ENCODE peak calls at places on chromosome 11, in four cellular contexts. O is uterus; Q is CD8-positive, alpha-beta T cell; X is PC-3. J is an unnamed sample. For H3K4me1, the result is how much of the 10 kb centered on the place peaks cover.

GRCh38 chr11:68950268-68950667 is 30.5 kb downstream of the MRGPRD start:
- DNase-seq in X (peak), O (no peak), Q (no peak), J (no peak)

GRCh38 chr11:70738661-70739060 is 340.3 kb downstream of the CTTN start:
- DNase-seq in X (no peak), O (no peak), Q (no peak), J (no peak)

GRCh38 chr11:48103621-48104561 is 112.7 kb upstream of the OR4B1 start:
- DNase-seq in X (peak), O (no peak), Q (no peak), J (no peak)

GRCh38 chr11:114847599-114847998 is 169.3 kb downstream of the NXPE2 start:
- DNase-seq in O (no peak), X (no peak), Q (no peak), J (no peak)

GRCh38 chr11:2374456-2375201 is 2.5 kb upstream of the CD81 start:
- DNase-seq in Q (no peak), X (no peak), O (no peak), J (no peak)

GRCh38 chr11:86181379-86181778 is 63.2 kb upstream of the EED start:
- DNase-seq in Q (no peak), X (no peak), O (no peak), J (no peak)

GRCh38 chr11:7016011-7016410 is 4.1 kb downstream of the ZNF214 start:
- DNase-seq in Q (no peak), X (no peak), O (no peak), J (no peak)

GRCh38 chr11:91173701-91174100 is 950.9 kb upstream of the CHORDC1 start:
- DNase-seq in X (peak), O (no peak), Q (no peak), J (no peak)

GRCh38 chr11:3939651-3940190 is 84.3 kb downstream of the STIM1 start:
- DNase-seq in X (no peak), Q (no peak), O (no peak), J (no peak)

GRCh38 chr11:2525166-2525861 is 80.5 kb downstream of the KCNQ1 start:
- DNase-seq in X (no peak), Q (no peak), O (peak), J (no peak)

GRCh38 chr11:4830909-4831308 is 9.8 kb downstream of the OR51F2 start:
- DNase-seq in Q (no peak), O (no peak), X (no peak), J (no peak)

GRCh38 chr11:19268901-19269300 is 28.2 kb upstream of the E2F8 start:
- DNase-seq in Q (no peak), X (peak), O (no peak), J (no peak)

GRCh38 chr11:83172551-83172950 is 15.6 kb downstream of the PCF11 start:
- DNase-seq in X (no peak), Q (no peak), O (no peak), J (no peak)

GRCh38 chr11:5887172-5887571 is 5.8 kb upstream of the OR52E5 start:
- DNase-seq in O (no peak), X (no peak), Q (no peak), J (no peak)

GRCh38 chr11:27868226-27868625 is 168.0 kb upstream of the BDNF start:
- DNase-seq in O (no peak), Q (no peak), X (no peak), J (no peak)

GRCh38 chr11:221998-222789 is 13.9 kb downstream of the SIRT3 start:
- DNase-seq in Q (no peak), X (no peak), O (no peak), J (no peak)

GRCh38 chr11:1200611-1201191 is 22.2 kb upstream of the MUC5B start:
- DNase-seq in O (no peak), X (peak), Q (no peak), J (no peak)

DNA sequence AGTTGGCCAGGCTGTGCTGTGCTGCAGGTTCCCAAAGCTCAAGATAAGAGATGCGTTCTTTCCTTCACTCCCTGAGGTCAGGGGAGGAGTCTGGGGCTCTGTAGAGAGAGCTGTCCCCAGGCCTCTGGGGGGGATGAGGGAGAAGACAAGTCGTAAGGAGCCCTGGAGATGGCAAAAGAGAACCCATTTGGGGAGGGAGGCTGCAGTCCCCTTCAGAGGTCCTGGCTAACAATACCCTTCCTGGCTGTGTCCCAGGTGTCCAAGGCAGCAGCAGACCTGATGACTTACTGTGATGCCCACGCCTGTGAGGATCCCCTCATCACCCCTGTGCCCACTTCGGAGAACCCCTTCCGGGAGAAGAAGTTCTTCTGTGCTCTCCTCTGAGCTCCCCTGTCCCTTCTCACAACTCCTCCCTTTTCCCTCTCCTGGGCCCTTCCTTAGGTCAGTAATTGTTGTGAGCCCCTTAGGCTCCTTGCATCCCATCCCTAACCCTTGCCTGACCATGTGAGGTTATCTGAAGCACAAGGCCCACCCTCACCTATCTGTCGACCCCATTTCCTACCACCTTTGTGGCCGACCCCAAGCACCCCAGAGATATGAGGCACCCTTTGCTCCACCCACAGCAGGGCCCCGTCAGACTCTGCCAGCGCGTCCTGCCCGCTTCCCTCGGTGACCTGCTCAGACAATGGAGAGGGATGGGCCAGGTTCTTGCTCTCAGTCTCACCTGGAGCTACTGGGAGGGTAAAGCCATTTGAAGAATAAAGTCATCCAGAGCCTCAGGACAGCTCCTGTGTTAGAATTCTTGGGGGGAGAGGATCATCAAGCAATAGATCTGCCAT is 1.2 kb downstream of the GNG3 start:
- DNase-seq in Q (peak), X (no peak), O (peak), J (peak)
- H3K4me1 ChIP-seq in Q (under half), X (under half), O (under half), J (under half)

GRCh38 chr11:130675456-130675855 is 227.0 kb downstream of the ADAMTS15 start:
- DNase-seq in Q (no peak), X (no peak), O (peak), J (no peak)

GRCh38 chr11:130673698-130674097 is 225.3 kb downstream of the ADAMTS15 start:
- DNase-seq in Q (no peak), O (no peak), X (no peak), J (no peak)

GRCh38 chr11:130671801-130672700 is 223.6 kb downstream of the ADAMTS15 start:
- DNase-seq in Q (no peak), X (peak), O (peak), J (no peak)

GRCh38 chr11:130674686-130675085 is 226.2 kb downstream of the ADAMTS15 start:
- DNase-seq in Q (no peak), X (no peak), O (no peak), J (no peak)

GRCh38 chr11:130672911-130673310 is 224.5 kb downstream of the ADAMTS15 start:
- DNase-seq in O (no peak), X (peak), Q (no peak), J (no peak)
- H3K27ac ChIP-seq in O (peak), X (no peak), Q (no peak), J (no peak)

DNA sequence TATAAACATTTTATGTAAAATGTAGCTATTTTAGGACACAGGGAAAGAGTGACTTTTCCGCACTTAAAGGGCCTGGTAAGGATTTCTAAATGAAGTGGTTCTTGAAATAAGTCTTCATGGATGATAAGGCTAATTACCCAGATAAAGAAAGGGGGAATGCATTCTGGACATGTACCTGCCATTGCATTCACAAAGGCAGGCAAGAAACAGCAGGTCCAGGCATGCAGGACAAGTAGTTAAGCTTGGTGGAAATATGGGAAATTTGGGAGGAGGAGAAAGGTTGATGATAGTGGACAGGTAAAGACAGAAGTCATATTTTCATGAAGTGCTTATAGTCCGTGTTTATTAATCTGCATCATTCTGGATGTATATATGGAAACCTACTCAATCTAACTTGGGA is 621.2 kb downstream of the NTM start:
- DNase-seq in Q (no peak), O (no peak), X (no peak), J (no peak)
- H3K4me1 ChIP-seq in Q (under half), O (under half), X (under half), J (under half)

GRCh38 chr11:111797145-111797581 is 31.0 kb upstream of the PPP2R1B start:
- DNase-seq in O (no peak), Q (no peak), X (peak), J (no peak)
- H3K27ac ChIP-seq in O (no peak), Q (no peak), X (peak), J (no peak)